ENCODE peak calls at places on chromosome 22, in six cellular contexts. P is body of pancreas, Y is IMR-90, L is Peyer's patch, C is K562, B is ovary. H is an unnamed sample.

GRCh38 chr22:46352691-46353386 is 17.3 kb downstream of the TRMU start:
- DNase-seq in L (no peak), P (peak), C (no peak), Y (peak), B (no peak), H (peak)

GRCh38 chr22:37021710-37022482 is 2.4 kb downstream of the MPST start:
- DNase-seq in L (peak), P (no peak), B (no peak), C (peak), Y (peak), H (no peak)

GRCh38 chr22:49967333-49968241 is 7.0 kb downstream of the PIM3 start:
- DNase-seq in L (peak), C (no peak), Y (no peak), B (peak), P (peak), H (peak)

GRCh38 chr22:27930246-27931060 is 11.4 kb upstream of the PITPNB start:
- DNase-seq in B (no peak), P (no peak), Y (peak), C (no peak), L (no peak), H (no peak)

GRCh38 chr22:40392618-40393017 is 22.2 kb downstream of the SGSM3 start:
- DNase-seq in C (no peak), L (no peak), B (no peak), P (no peak), Y (peak), H (no peak)

GRCh38 chr22:37284807-37285355 is 2.6 kb downstream of the CYTH4 start:
- DNase-seq in B (no peak), L (peak), C (no peak), Y (no peak), P (no peak), H (peak)

GRCh38 chr22:45626198-45626651 is 45.4 kb upstream of the ATXN10 start:
- DNase-seq in Y (no peak), B (no peak), P (peak), C (no peak), L (no peak), H (no peak)

GRCh38 chr22:20025401-20026203 is 4.7 kb downstream of the TANGO2 start:
- DNase-seq in B (no peak), P (no peak), L (no peak), C (peak), Y (no peak), H (peak)

GRCh38 chr22:19674129-19674928 is 40.0 kb upstream of the SEPTIN5 start:
- DNase-seq in Y (no peak), B (no peak), P (no peak), L (no peak), C (no peak), H (no peak)

GRCh38 chr22:38766076-38766777 is 10.4 kb upstream of the SUN2 start:
- DNase-seq in L (peak), Y (peak), B (peak), P (peak), C (peak), H (peak)

GRCh38 chr22:49412236-49412635 is 415.4 kb downstream of the BRD1 start:
- DNase-seq in Y (no peak), C (no peak), P (no peak), L (no peak), B (no peak), H (peak)

GRCh38 chr22:39664485-39665200 is 94.1 kb downstream of the CACNA1I start:
- DNase-seq in B (no peak), P (no peak), Y (no peak), L (peak), C (peak), H (no peak)

DNA sequence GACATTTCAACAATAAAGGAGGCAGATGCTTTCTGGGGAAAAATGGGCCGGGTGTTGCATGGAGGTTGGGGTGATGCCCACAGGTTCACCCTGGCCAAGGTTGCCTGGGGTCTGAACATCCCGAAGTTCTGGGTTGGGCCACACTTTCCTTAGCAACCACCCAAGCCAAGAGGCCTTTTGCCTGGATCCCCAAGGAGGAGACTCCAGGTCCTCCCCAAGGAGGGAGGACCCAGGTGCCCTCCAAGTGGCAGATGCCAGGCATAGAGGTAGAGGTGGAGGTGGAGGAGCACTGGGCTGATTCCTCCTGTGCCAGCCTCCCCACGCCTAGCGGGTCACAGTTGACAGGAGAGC is 1.2 kb downstream of the CYB5R3 start:
- DNase-seq in L (no peak), C (no peak), B (no peak), Y (no peak), P (no peak), H (no peak)
- H3K4me3 ChIP-seq in L (peak), C (peak), B (peak), Y (peak), P (no peak), H (peak)

GRCh38 chr22:35350539-35351503 is 30.1 kb upstream of the HMOX1 start:
- DNase-seq in B (peak), L (peak), Y (peak), P (peak), C (peak), H (peak)

GRCh38 chr22:35348703-35349102 is 32.2 kb upstream of the HMOX1 start:
- DNase-seq in C (no peak), P (no peak), Y (no peak), L (no peak), B (no peak), H (no peak)

GRCh38 chr22:35348026-35348590 is 32.8 kb upstream of the HMOX1 start:
- DNase-seq in Y (no peak), L (no peak), C (no peak), P (no peak), B (no peak), H (no peak)

GRCh38 chr22:35349368-35349703 is 31.6 kb upstream of the HMOX1 start:
- DNase-seq in Y (no peak), B (no peak), P (no peak), C (no peak), L (no peak), H (no peak)

GRCh38 chr22:35349704-35350538 is 31.0 kb upstream of the HMOX1 start:
- DNase-seq in P (no peak), L (no peak), C (no peak), B (peak), Y (peak), H (peak)
- TF ChIP-seq CTCF in P (no peak), L (no peak), C (no peak), B (no peak), Y (no peak), H (no peak)

DNA sequence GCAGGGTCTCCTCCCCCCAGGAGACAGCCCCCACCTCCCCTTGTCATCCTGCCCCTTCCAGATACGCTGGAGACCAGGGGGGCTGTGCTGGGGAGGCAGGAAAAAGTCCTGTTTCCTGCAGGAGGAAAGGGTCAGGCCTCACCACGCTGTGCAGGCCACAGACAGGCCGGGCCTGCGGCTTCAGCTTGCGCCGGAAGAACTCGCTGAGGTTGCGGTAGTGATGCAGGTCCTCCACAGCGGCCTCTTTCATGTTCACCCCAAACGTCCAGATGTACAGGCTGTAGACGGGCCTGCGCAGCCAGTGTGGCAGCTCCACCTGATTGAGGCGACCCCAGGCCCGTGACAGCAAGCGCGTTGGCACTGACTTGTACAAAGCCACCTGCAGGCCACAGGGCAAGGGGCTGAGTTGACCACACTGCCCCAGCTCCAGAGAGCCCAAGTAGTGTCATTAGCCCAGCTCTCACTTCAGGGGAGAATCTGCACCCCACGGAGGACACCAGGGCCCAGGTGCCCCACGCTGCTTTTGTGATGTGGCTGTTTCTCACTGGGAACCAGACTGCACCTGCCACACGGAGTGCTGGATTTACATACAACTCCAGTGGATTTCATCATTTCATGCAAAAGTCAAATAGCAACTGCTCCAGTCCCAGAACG is 40.4 kb downstream of the PISD start:
- DNase-seq in Y (no peak), C (no peak), L (no peak), P (no peak), B (no peak), H (no peak)
- TF ChIP-seq POLR2A in Y (no peak), C (no peak), L (no peak), P (no peak), B (no peak), H (no peak)

DNA sequence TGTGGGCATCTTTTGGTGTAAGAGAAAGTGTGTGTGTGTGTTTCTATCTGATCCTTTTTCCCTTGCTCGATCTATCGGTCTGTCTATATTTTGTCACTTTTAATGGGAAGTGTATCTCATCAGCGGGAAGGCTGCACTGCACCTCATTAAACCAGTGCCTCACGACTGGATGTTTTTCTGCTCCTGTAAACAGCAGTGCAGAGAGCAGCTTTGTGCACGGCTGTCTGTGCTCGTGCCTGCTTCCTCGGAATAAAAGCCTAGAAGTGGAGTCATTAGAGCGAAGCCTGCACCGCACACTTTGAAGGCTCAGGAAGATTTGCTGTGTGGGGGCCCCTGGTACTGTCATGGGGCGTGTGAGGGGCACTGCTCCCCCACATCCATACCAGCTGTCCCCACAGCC is 27.0 kb upstream of the PARVG start:
- DNase-seq in Y (no peak), C (no peak), L (no peak), P (no peak), B (no peak), H (no peak)
- H3K4me3 ChIP-seq in Y (no peak), C (no peak), L (no peak), P (no peak), B (no peak), H (no peak)

GRCh38 chr22:31730344-31730711 is 19.6 kb downstream of the PRR14L start:
- DNase-seq in C (no peak), Y (no peak), L (no peak), P (no peak), B (no peak), H (no peak)
- TF ChIP-seq CTCF in C (peak), Y (no peak), L (no peak), P (no peak), B (no peak), H (no peak)